ENCODE peak calls at places on chromosomes 6 and 20, in six cellular contexts. One of them, this sample, is unnamed.

GRCh38 chr6:70394518-70395300 is 18.6 kb upstream of the FAM135A start:
- DNase-seq in mucosa of descending colon: no peak
- DNase-seq in A673: no peak
- DNase-seq in body of pancreas: peak; percentile 73
- DNase-seq in upper lobe of left lung: peak; percentile 82
- DNase-seq in CD4-positive, alpha-beta memory T cell: no peak
- DNase-seq in this sample: no peak

GRCh38 chr6:26329763-26330511 is 35.1 kb upstream of the BTN3A2 start:
- DNase-seq in mucosa of descending colon: peak; percentile 43
- DNase-seq in A673: peak; percentile 79
- DNase-seq in body of pancreas: no peak
- DNase-seq in upper lobe of left lung: no peak
- DNase-seq in CD4-positive, alpha-beta memory T cell: peak; percentile 59
- DNase-seq in this sample: peak; percentile 61

GRCh38 chr20:54474046-54474445 is 1.3 kb upstream of the DOK5 start:
- DNase-seq in mucosa of descending colon: no peak
- DNase-seq in A673: no peak
- DNase-seq in body of pancreas: no peak
- DNase-seq in upper lobe of left lung: no peak
- DNase-seq in CD4-positive, alpha-beta memory T cell: no peak
- DNase-seq in this sample: no peak

GRCh38 chr6:100833972-100834574 is 47.1 kb downstream of the ASCC3 start:
- DNase-seq in mucosa of descending colon: no peak
- DNase-seq in A673: no peak
- DNase-seq in body of pancreas: no peak
- DNase-seq in upper lobe of left lung: no peak
- DNase-seq in CD4-positive, alpha-beta memory T cell: no peak
- DNase-seq in this sample: no peak

GRCh38 chr6:90471297-90471696 is 115.6 kb downstream of the MAP3K7 start:
- DNase-seq in mucosa of descending colon: no peak
- DNase-seq in A673: no peak
- DNase-seq in body of pancreas: no peak
- DNase-seq in upper lobe of left lung: no peak
- DNase-seq in CD4-positive, alpha-beta memory T cell: no peak
- DNase-seq in this sample: no peak

GRCh38 chr6:112571886-112572285 is 224.8 kb downstream of the RFPL4B start:
- DNase-seq in mucosa of descending colon: no peak
- DNase-seq in A673: no peak
- DNase-seq in body of pancreas: no peak
- DNase-seq in upper lobe of left lung: no peak
- DNase-seq in CD4-positive, alpha-beta memory T cell: no peak
- DNase-seq in this sample: no peak

GRCh38 chr6:30829639-30830250 is 54.6 kb upstream of the DDR1 start:
- DNase-seq in mucosa of descending colon: peak; percentile 23
- DNase-seq in A673: no peak
- DNase-seq in body of pancreas: no peak
- DNase-seq in upper lobe of left lung: no peak
- DNase-seq in CD4-positive, alpha-beta memory T cell: no peak
- DNase-seq in this sample: no peak

GRCh38 chr6:74780831-74781230 is 425.0 kb downstream of the COL12A1 start:
- DNase-seq in mucosa of descending colon: no peak
- DNase-seq in A673: no peak
- DNase-seq in body of pancreas: no peak
- DNase-seq in upper lobe of left lung: no peak
- DNase-seq in CD4-positive, alpha-beta memory T cell: no peak
- DNase-seq in this sample: no peak

GRCh38 chr20:5141615-5142014 is 14.8 kb downstream of the CDS2 start:
- DNase-seq in mucosa of descending colon: no peak
- DNase-seq in A673: no peak
- DNase-seq in body of pancreas: no peak
- DNase-seq in upper lobe of left lung: no peak
- DNase-seq in CD4-positive, alpha-beta memory T cell: no peak
- DNase-seq in this sample: no peak

GRCh38 chr6:14000901-14001300 is 76.1 kb downstream of the RNF182 start:
- DNase-seq in mucosa of descending colon: no peak
- DNase-seq in A673: peak; percentile 71
- DNase-seq in body of pancreas: no peak
- DNase-seq in upper lobe of left lung: no peak
- DNase-seq in CD4-positive, alpha-beta memory T cell: no peak
- DNase-seq in this sample: no peak

GRCh38 chr6:17212541-17213371 is 68.4 kb upstream of the RBM24 start:
- DNase-seq in mucosa of descending colon: peak; percentile 38
- DNase-seq in A673: no peak
- DNase-seq in body of pancreas: no peak
- DNase-seq in upper lobe of left lung: no peak
- DNase-seq in CD4-positive, alpha-beta memory T cell: no peak
- DNase-seq in this sample: no peak

GRCh38 chr6:21593927-21594421 is 423 bp downstream of the SOX4 start:
- DNase-seq in mucosa of descending colon: peak; percentile 57
- DNase-seq in A673: peak; percentile 77
- DNase-seq in body of pancreas: peak; percentile 37
- DNase-seq in upper lobe of left lung: peak; percentile 37
- DNase-seq in CD4-positive, alpha-beta memory T cell: no peak
- DNase-seq in this sample: peak; percentile 29

GRCh38 chr6:131819507-131820228 is 11.8 kb downstream of the ENPP1 start:
- DNase-seq in mucosa of descending colon: no peak
- DNase-seq in A673: peak; percentile 28
- DNase-seq in body of pancreas: no peak
- DNase-seq in upper lobe of left lung: no peak
- DNase-seq in CD4-positive, alpha-beta memory T cell: no peak
- DNase-seq in this sample: no peak

GRCh38 chr20:8361008-8361652 is 229.1 kb downstream of the PLCB1 start:
- DNase-seq in mucosa of descending colon: no peak
- DNase-seq in A673: peak; percentile 9
- DNase-seq in body of pancreas: peak; percentile 30
- DNase-seq in upper lobe of left lung: no peak
- DNase-seq in CD4-positive, alpha-beta memory T cell: no peak
- DNase-seq in this sample: no peak

GRCh38 chr6:127178746-127179145 is 60.3 kb downstream of the RSPO3 start:
- DNase-seq in mucosa of descending colon: no peak
- DNase-seq in A673: no peak
- DNase-seq in body of pancreas: no peak
- DNase-seq in upper lobe of left lung: no peak
- DNase-seq in CD4-positive, alpha-beta memory T cell: no peak
- DNase-seq in this sample: no peak

GRCh38 chr20:39691151-39691862 is 729.2 kb downstream of the DHX35 start:
- DNase-seq in mucosa of descending colon: no peak
- DNase-seq in A673: no peak
- DNase-seq in body of pancreas: no peak
- DNase-seq in upper lobe of left lung: no peak
- DNase-seq in CD4-positive, alpha-beta memory T cell: no peak
- DNase-seq in this sample: no peak

GRCh38 chr6:113970808-113971676 is at the start of gene HDAC2:
- DNase-seq in mucosa of descending colon: peak; percentile 91
- DNase-seq in A673: peak; percentile 90
- DNase-seq in body of pancreas: peak; percentile 85
- DNase-seq in upper lobe of left lung: peak; percentile 87
- DNase-seq in CD4-positive, alpha-beta memory T cell: peak; percentile 83
- DNase-seq in this sample: peak; percentile 85
- H3K4me1 ChIP-seq in mucosa of descending colon: peaks cover 23% of the 10 kb centered on the region
- H3K4me1 ChIP-seq in A673: peaks cover 19% of the 10 kb centered on the region
- H3K4me1 ChIP-seq in body of pancreas: peaks cover 31% of the 10 kb centered on the region
- H3K4me1 ChIP-seq in upper lobe of left lung: peaks cover 10% of the 10 kb centered on the region
- H3K4me1 ChIP-seq in CD4-positive, alpha-beta memory T cell: peaks cover 39% of the 10 kb centered on the region
- H3K4me1 ChIP-seq in this sample: peaks cover 15% of the 10 kb centered on the region

GRCh38 chr6:166045173-166045957 is 122.3 kb downstream of the TBXT start:
- DNase-seq in mucosa of descending colon: no peak
- DNase-seq in A673: no peak
- DNase-seq in body of pancreas: no peak
- DNase-seq in upper lobe of left lung: no peak
- DNase-seq in CD4-positive, alpha-beta memory T cell: no peak
- DNase-seq in this sample: no peak
- H3K4me3 ChIP-seq in mucosa of descending colon: no peak overlapping the region
- H3K4me3 ChIP-seq in A673: no peak overlapping the region
- H3K4me3 ChIP-seq in body of pancreas: no peak overlapping the region
- H3K4me3 ChIP-seq in upper lobe of left lung: no peak overlapping the region
- H3K4me3 ChIP-seq in CD4-positive, alpha-beta memory T cell: no peak overlapping the region
- H3K4me3 ChIP-seq in this sample: no peak overlapping the region

GRCh38 chr20:51687630-51688029 is 80.6 kb downstream of the ATP9A start:
- DNase-seq in mucosa of descending colon: no peak
- DNase-seq in A673: no peak
- DNase-seq in body of pancreas: no peak
- DNase-seq in upper lobe of left lung: no peak
- DNase-seq in CD4-positive, alpha-beta memory T cell: no peak
- DNase-seq in this sample: no peak
- H3K4me1 ChIP-seq in mucosa of descending colon: no peaks in the 10 kb centered on the region
- H3K4me1 ChIP-seq in A673: no peaks in the 10 kb centered on the region
- H3K4me1 ChIP-seq in body of pancreas: no peaks in the 10 kb centered on the region
- H3K4me1 ChIP-seq in upper lobe of left lung: no peaks in the 10 kb centered on the region
- H3K4me1 ChIP-seq in CD4-positive, alpha-beta memory T cell: no peaks in the 10 kb centered on the region
- H3K4me1 ChIP-seq in this sample: no peaks in the 10 kb centered on the region

DNA sequence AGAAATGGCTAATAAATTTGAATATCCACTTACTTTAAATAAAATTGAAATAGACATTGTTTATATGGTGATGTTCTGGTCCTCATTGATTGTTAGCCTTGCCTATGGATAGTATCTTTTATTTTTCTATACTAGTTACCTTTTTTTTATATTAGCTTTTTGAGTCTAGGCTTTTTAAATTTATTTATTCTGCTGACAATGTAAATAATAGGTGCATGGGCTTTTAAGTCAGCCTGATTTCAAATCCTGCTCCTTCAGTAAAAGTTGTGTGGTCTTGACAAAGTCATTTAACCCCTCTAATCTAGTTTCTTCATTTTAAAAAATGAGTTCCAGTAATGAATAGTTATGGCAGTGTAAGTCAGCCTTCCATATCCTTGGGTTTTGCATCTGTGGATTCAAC is 38.6 kb downstream of the FAM162B start:
- DNase-seq in mucosa of descending colon: no peak
- DNase-seq in A673: no peak
- DNase-seq in body of pancreas: no peak
- DNase-seq in upper lobe of left lung: no peak
- DNase-seq in CD4-positive, alpha-beta memory T cell: no peak
- DNase-seq in this sample: no peak
- H3K4me3 ChIP-seq in mucosa of descending colon: no peak overlapping the region
- H3K4me3 ChIP-seq in A673: no peak overlapping the region
- H3K4me3 ChIP-seq in body of pancreas: no peak overlapping the region
- H3K4me3 ChIP-seq in upper lobe of left lung: no peak overlapping the region
- H3K4me3 ChIP-seq in CD4-positive, alpha-beta memory T cell: no peak overlapping the region
- H3K4me3 ChIP-seq in this sample: no peak overlapping the region

GRCh38 chr6:3351837-3352524 is 93.2 kb downstream of the PSMG4 start:
- DNase-seq in mucosa of descending colon: no peak
- DNase-seq in A673: no peak
- DNase-seq in body of pancreas: no peak
- DNase-seq in upper lobe of left lung: no peak
- DNase-seq in CD4-positive, alpha-beta memory T cell: no peak
- DNase-seq in this sample: no peak

GRCh38 chr6:3352678-3353077 is 93.9 kb downstream of the PSMG4 start:
- DNase-seq in mucosa of descending colon: no peak
- DNase-seq in A673: no peak
- DNase-seq in body of pancreas: no peak
- DNase-seq in upper lobe of left lung: no peak
- DNase-seq in CD4-positive, alpha-beta memory T cell: no peak
- DNase-seq in this sample: no peak

GRCh38 chr6:3349388-3350251 is 90.9 kb downstream of the PSMG4 start:
- DNase-seq in mucosa of descending colon: no peak
- DNase-seq in A673: no peak
- DNase-seq in body of pancreas: no peak
- DNase-seq in upper lobe of left lung: no peak
- DNase-seq in CD4-positive, alpha-beta memory T cell: no peak
- DNase-seq in this sample: no peak

GRCh38 chr6:3350252-3350826 is 91.6 kb downstream of the PSMG4 start:
- DNase-seq in mucosa of descending colon: no peak
- DNase-seq in A673: no peak
- DNase-seq in body of pancreas: no peak
- DNase-seq in upper lobe of left lung: no peak
- DNase-seq in CD4-positive, alpha-beta memory T cell: no peak
- DNase-seq in this sample: no peak

GRCh38 chr6:3351105-3351676 is 92.4 kb downstream of the PSMG4 start:
- DNase-seq in mucosa of descending colon: no peak
- DNase-seq in A673: peak; percentile 57
- DNase-seq in body of pancreas: no peak
- DNase-seq in upper lobe of left lung: peak; percentile 53
- DNase-seq in CD4-positive, alpha-beta memory T cell: no peak
- DNase-seq in this sample: no peak
- H3K4me1 ChIP-seq in mucosa of descending colon: peaks cover 11% of the 10 kb centered on the region
- H3K4me1 ChIP-seq in A673: peaks cover 59% of the 10 kb centered on the region
- H3K4me1 ChIP-seq in body of pancreas: peaks cover 66% of the 10 kb centered on the region
- H3K4me1 ChIP-seq in upper lobe of left lung: peaks cover 17% of the 10 kb centered on the region
- H3K4me1 ChIP-seq in CD4-positive, alpha-beta memory T cell: peaks cover 26% of the 10 kb centered on the region
- H3K4me1 ChIP-seq in this sample: peaks cover 21% of the 10 kb centered on the region

GRCh38 chr6:99353126-99353525 is 3.7 kb upstream of the FAXC start:
- DNase-seq in mucosa of descending colon: no peak
- DNase-seq in A673: no peak
- DNase-seq in body of pancreas: no peak
- DNase-seq in upper lobe of left lung: no peak
- DNase-seq in CD4-positive, alpha-beta memory T cell: no peak
- DNase-seq in this sample: no peak

GRCh38 chr6:99348823-99349619 is 453 bp downstream of the FAXC start:
- DNase-seq in mucosa of descending colon: peak; percentile 30
- DNase-seq in A673: peak; percentile 27
- DNase-seq in body of pancreas: peak; percentile 15
- DNase-seq in upper lobe of left lung: no peak
- DNase-seq in CD4-positive, alpha-beta memory T cell: no peak
- DNase-seq in this sample: no peak

GRCh38 chr6:99348220-99348822 is 1.2 kb downstream of the FAXC start:
- DNase-seq in mucosa of descending colon: no peak
- DNase-seq in A673: no peak
- DNase-seq in body of pancreas: no peak
- DNase-seq in upper lobe of left lung: no peak
- DNase-seq in CD4-positive, alpha-beta memory T cell: no peak
- DNase-seq in this sample: no peak

GRCh38 chr6:99349620-99350141 is at the start of gene FAXC:
- DNase-seq in mucosa of descending colon: peak; percentile 64
- DNase-seq in A673: peak; percentile 37
- DNase-seq in body of pancreas: peak; percentile 71
- DNase-seq in upper lobe of left lung: peak; percentile 79
- DNase-seq in CD4-positive, alpha-beta memory T cell: no peak
- DNase-seq in this sample: no peak

GRCh38 chr6:99350573-99350972 is 1.1 kb upstream of the FAXC start:
- DNase-seq in mucosa of descending colon: no peak
- DNase-seq in A673: no peak
- DNase-seq in body of pancreas: peak; percentile 35
- DNase-seq in upper lobe of left lung: peak; percentile 60
- DNase-seq in CD4-positive, alpha-beta memory T cell: no peak
- DNase-seq in this sample: no peak
- H3K4me3 ChIP-seq in mucosa of descending colon: no peak overlapping the region
- H3K4me3 ChIP-seq in A673: no peak overlapping the region
- H3K4me3 ChIP-seq in body of pancreas: no peak overlapping the region
- H3K4me3 ChIP-seq in upper lobe of left lung: no peak overlapping the region
- H3K4me3 ChIP-seq in CD4-positive, alpha-beta memory T cell: no peak overlapping the region
- H3K4me3 ChIP-seq in this sample: no peak overlapping the region

GRCh38 chr6:56913276-56914138 is 41.4 kb upstream of the BEND6 start:
- DNase-seq in mucosa of descending colon: no peak
- DNase-seq in A673: no peak
- DNase-seq in body of pancreas: no peak
- DNase-seq in upper lobe of left lung: no peak
- DNase-seq in CD4-positive, alpha-beta memory T cell: no peak
- DNase-seq in this sample: no peak
- H3K4me1 ChIP-seq in mucosa of descending colon: no peaks in the 10 kb centered on the region
- H3K4me1 ChIP-seq in A673: no peaks in the 10 kb centered on the region
- H3K4me1 ChIP-seq in body of pancreas: no peaks in the 10 kb centered on the region
- H3K4me1 ChIP-seq in upper lobe of left lung: no peaks in the 10 kb centered on the region
- H3K4me1 ChIP-seq in CD4-positive, alpha-beta memory T cell: no peaks in the 10 kb centered on the region
- H3K4me1 ChIP-seq in this sample: no peaks in the 10 kb centered on the region